ENCODE peak calls at places on chromosomes 4 and X, in eight cellular contexts. J is fibroblast of lung, O is hepatocyte, F is mammary epithelial cell, V is DND-41, C is K562, D is GM23248, I is GM23338. X is an unnamed sample.

GRCh38 chr4:73576366-73576765 is 43.9 kb downstream of the RASSF6 start:
- DNase-seq in C (no peak), V (no peak), J (peak), F (peak), D (peak), O (no peak), I (no peak), X (no peak)

GRCh38 chrX:10189317-10190268 is 32.8 kb downstream of the CLCN4 start:
- DNase-seq in O (peak), F (peak), C (peak), J (peak), V (peak), D (peak), I (peak), X (peak)

GRCh38 chr4:55458164-55458563 is 62.4 kb downstream of the TMEM165 start:
- DNase-seq in J (peak), F (no peak), I (no peak), D (peak), V (no peak), C (no peak), O (no peak), X (no peak)

GRCh38 chrX:107025538-107025937 is 25.5 kb upstream of the MORC4 start:
- DNase-seq in C (peak), V (no peak), F (peak), J (peak), O (peak), D (peak), I (peak), X (no peak)

GRCh38 chrX:44843318-44843702 is 511 bp upstream of the DUSP21 start:
- DNase-seq in V (no peak), C (peak), O (no peak), I (no peak), J (no peak), F (peak), D (peak), X (peak)

GRCh38 chr4:154586296-154587033 is 4.1 kb downstream of the FGA start:
- DNase-seq in O (no peak), V (no peak), I (no peak), C (no peak), J (no peak), D (no peak), F (no peak), X (no peak)

GRCh38 chrX:72304877-72305276 is 837 bp downstream of the CITED1 start:
- DNase-seq in C (no peak), I (peak), D (peak), O (no peak), J (no peak), V (no peak), F (no peak), X (no peak)

GRCh38 chr4:15035152-15035551 is 32.9 kb downstream of the CPEB2 start:
- DNase-seq in C (peak), I (no peak), O (peak), J (peak), V (no peak), F (peak), D (peak), X (no peak)

GRCh38 chr4:112509243-112510190 is 6.5 kb downstream of the NEUROG2 start:
- DNase-seq in C (no peak), O (no peak), D (peak), I (peak), J (peak), V (no peak), F (no peak), X (no peak)

GRCh38 chr4:3828546-3828945 is 62.4 kb downstream of the ADRA2C start:
- DNase-seq in J (no peak), F (no peak), O (no peak), C (no peak), I (no peak), D (no peak), V (no peak), X (no peak)

GRCh38 chr4:25813705-25814104 is 49.1 kb downstream of the SEL1L3 start:
- DNase-seq in O (no peak), I (no peak), C (no peak), F (peak), V (no peak), J (peak), D (peak), X (no peak)

GRCh38 chr4:25816591-25817058 is 46.2 kb downstream of the SEL1L3 start:
- DNase-seq in V (no peak), C (no peak), I (no peak), O (no peak), J (no peak), D (no peak), F (no peak), X (no peak)

GRCh38 chr4:25815586-25815985 is 47.2 kb downstream of the SEL1L3 start:
- DNase-seq in J (peak), C (no peak), O (no peak), V (no peak), D (no peak), F (no peak), I (no peak), X (no peak)

GRCh38 chr4:25814323-25814722 is 48.5 kb downstream of the SEL1L3 start:
- DNase-seq in I (no peak), C (no peak), D (peak), F (peak), O (no peak), J (peak), V (no peak), X (no peak)

DNA sequence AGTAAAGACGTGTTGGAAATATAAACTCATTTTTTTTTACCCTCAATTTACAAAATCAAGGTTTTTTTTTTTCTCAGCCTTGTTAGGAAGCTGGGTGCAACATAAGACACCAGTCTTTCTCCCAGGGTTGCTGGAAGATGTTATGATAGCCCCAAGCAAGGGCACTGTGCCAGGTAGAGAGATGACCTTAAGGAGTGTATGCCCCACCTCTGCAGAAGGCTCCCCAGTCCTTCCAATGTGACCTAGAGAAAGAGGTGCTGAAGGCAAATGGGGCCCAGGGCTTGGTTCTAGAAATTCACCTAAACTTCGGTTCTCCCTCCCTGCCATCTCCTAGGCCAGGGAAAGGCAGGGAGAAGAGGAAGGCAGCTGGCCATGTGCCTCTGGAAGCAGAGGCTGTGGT is 48.1 kb downstream of the SEL1L3 start:
- DNase-seq in I (no peak), C (no peak), F (no peak), D (no peak), J (no peak), V (no peak), O (no peak), X (no peak)
- H3K4me2 ChIP-seq in I (no peak), C (no peak), F (peak), D (peak), J (no peak), V (no peak), O (no peak), X (no peak)

GRCh38 chrX:40473460-40474204 is 107.1 kb upstream of the ATP6AP2 start:
- DNase-seq in J (no peak), C (no peak), I (no peak), V (peak), F (no peak), D (no peak), O (no peak), X (no peak)
- H3K4me2 ChIP-seq in J (no peak), C (no peak), I (peak), V (peak), F (no peak), D (no peak), O (no peak), X (no peak)

GRCh38 chrX:154366666-154367055 is 7.8 kb downstream of the FLNA start:
- DNase-seq in D (peak), J (no peak), V (no peak), O (no peak), F (no peak), I (no peak), C (no peak), X (no peak)
- H3K4me2 ChIP-seq in D (no peak), J (peak), V (peak), O (no peak), F (peak), I (no peak), C (no peak), X (no peak)

GRCh38 chr4:5044341-5044740 is 6.9 kb upstream of the STK32B start:
- DNase-seq in D (no peak), I (no peak), F (no peak), V (no peak), O (no peak), C (no peak), J (no peak), X (no peak)
- H3K4me2 ChIP-seq in D (no peak), I (no peak), F (no peak), V (peak), O (no peak), C (no peak), J (no peak), X (no peak)

GRCh38 chr4:57132746-57133142 is 22.6 kb upstream of the IGFBP7 start:
- DNase-seq in D (no peak), O (no peak), J (no peak), C (no peak), V (no peak), I (no peak), F (peak), X (no peak)
- H3K4me2 ChIP-seq in D (no peak), O (no peak), J (no peak), C (no peak), V (no peak), I (no peak), F (peak), X (no peak)

GRCh38 chr4:10478621-10479020 is 21.4 kb upstream of the ZNF518B start:
- DNase-seq in F (no peak), I (no peak), V (no peak), C (no peak), D (no peak), J (no peak), O (no peak), X (no peak)
- H3K4me2 ChIP-seq in F (no peak), I (no peak), V (no peak), C (no peak), D (no peak), J (no peak), O (no peak), X (no peak)